ENCODE peak calls at places on chromosome 13, in six cellular contexts. K is H1, C is sigmoid colon, N is HCT116, Z is stomach, O is spleen. G is an unnamed sample.

GRCh38 chr13:25980255-25980654 is 71.6 kb downstream of the SHISA2 start:
- DNase-seq in N (peak), O (no peak), Z (no peak), K (peak), C (no peak), G (no peak)

GRCh38 chr13:93151277-93151676 is 75.3 kb upstream of the GPC6 start:
- DNase-seq in K (no peak), Z (no peak), N (no peak), C (no peak), O (no peak), G (no peak)

GRCh38 chr13:50409186-50409585 is 393.9 kb downstream of the KCNRG start:
- DNase-seq in C (no peak), O (no peak), K (no peak), N (no peak), Z (no peak), G (no peak)

GRCh38 chr13:109249780-109250528 is 536.4 kb downstream of the IRS2 start:
- DNase-seq in K (no peak), N (peak), C (no peak), Z (no peak), O (no peak), G (no peak)

GRCh38 chr13:59680429-59681024 is 483.2 kb downstream of the DIAPH3 start:
- DNase-seq in K (no peak), Z (no peak), C (no peak), O (no peak), N (peak), G (no peak)

GRCh38 chr13:109784590-109785140 is 1.7 kb downstream of the IRS2 start:
- DNase-seq in C (peak), O (peak), K (no peak), Z (peak), N (no peak), G (peak)

GRCh38 chr13:40220299-40220935 is 446.0 kb downstream of the FOXO1 start:
- DNase-seq in N (no peak), C (no peak), K (no peak), O (no peak), Z (no peak), G (no peak)

GRCh38 chr13:87259479-87260083 is 411.6 kb upstream of the SLITRK5 start:
- DNase-seq in Z (no peak), O (no peak), K (no peak), C (no peak), N (peak), G (no peak)

GRCh38 chr13:92842145-92842544 is 384.5 kb upstream of the GPC6 start:
- DNase-seq in O (no peak), C (no peak), K (no peak), N (no peak), Z (no peak), G (no peak)

GRCh38 chr13:36282818-36283432 is 14.7 kb downstream of the CCDC169 start:
- DNase-seq in K (no peak), N (peak), Z (no peak), C (no peak), O (no peak), G (no peak)

GRCh38 chr13:74820809-74821208 is 661.2 kb downstream of the TBC1D4 start:
- DNase-seq in O (no peak), K (no peak), C (no peak), N (no peak), Z (no peak), G (no peak)

GRCh38 chr13:26663801-26664200 is 96.8 kb downstream of the GPR12 start:
- DNase-seq in O (no peak), N (no peak), K (no peak), Z (no peak), C (no peak), G (no peak)

GRCh38 chr13:108961542-108962125 is 332.2 kb downstream of the MYO16 start:
- DNase-seq in O (no peak), Z (no peak), N (peak), C (no peak), K (no peak), G (no peak)

GRCh38 chr13:113531041-113531873 is 40.7 kb upstream of the DCUN1D2 start:
- DNase-seq in Z (no peak), O (peak), C (peak), N (no peak), K (no peak), G (no peak)

GRCh38 chr13:35014606-35015005 is 72.5 kb downstream of the NBEA start:
- DNase-seq in K (no peak), Z (no peak), N (no peak), O (peak), C (no peak), G (no peak)

GRCh38 chr13:60696602-60697001 is 299.6 kb downstream of the TDRD3 start:
- DNase-seq in K (no peak), N (no peak), O (no peak), C (no peak), Z (no peak), G (no peak)

GRCh38 chr13:40932252-40932651 is 86.9 kb downstream of the ELF1 start:
- DNase-seq in C (no peak), K (no peak), Z (no peak), O (no peak), N (no peak), G (no peak)

GRCh38 chr13:29578300-29579048 is 17.0 kb downstream of the SLC7A1 start:
- DNase-seq in Z (no peak), N (no peak), C (no peak), O (no peak), K (no peak), G (no peak)

GRCh38 chr13:32255744-32256120 is 59.4 kb downstream of the ZAR1L start:
- DNase-seq in Z (no peak), C (no peak), K (no peak), O (no peak), N (no peak), G (no peak)

GRCh38 chr13:31048521-31048920 is 113.2 kb downstream of the HSPH1 start:
- DNase-seq in O (no peak), K (no peak), N (no peak), C (no peak), Z (no peak), G (no peak)

GRCh38 chr13:74920945-74921725 is 560.8 kb downstream of the TBC1D4 start:
- DNase-seq in Z (no peak), C (no peak), N (no peak), K (no peak), O (no peak), G (no peak)

DNA sequence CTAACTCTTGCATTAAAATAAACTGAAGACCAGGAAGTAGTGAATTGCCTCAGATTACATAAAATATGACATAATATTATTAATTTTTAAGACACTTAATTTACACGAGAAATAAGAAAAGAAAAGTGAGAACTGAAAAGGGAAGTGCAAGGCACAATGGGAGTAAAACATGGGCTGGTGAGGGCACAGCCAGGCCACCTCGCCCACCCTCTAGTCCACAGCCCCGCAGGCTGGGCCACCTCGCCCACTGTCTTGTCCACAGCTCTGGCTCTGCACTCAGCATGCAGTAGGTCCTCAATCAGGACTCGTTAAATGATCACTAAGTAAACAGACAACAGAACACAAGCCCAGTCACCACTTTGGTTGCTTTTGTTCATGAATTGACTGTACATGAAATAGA is 67.8 kb upstream of the ARHGEF7 start:
- DNase-seq in Z (no peak), C (no peak), O (no peak), K (no peak), N (no peak), G (no peak)
- H3K27ac ChIP-seq in Z (no peak), C (no peak), O (no peak), K (no peak), N (no peak), G (no peak)

DNA sequence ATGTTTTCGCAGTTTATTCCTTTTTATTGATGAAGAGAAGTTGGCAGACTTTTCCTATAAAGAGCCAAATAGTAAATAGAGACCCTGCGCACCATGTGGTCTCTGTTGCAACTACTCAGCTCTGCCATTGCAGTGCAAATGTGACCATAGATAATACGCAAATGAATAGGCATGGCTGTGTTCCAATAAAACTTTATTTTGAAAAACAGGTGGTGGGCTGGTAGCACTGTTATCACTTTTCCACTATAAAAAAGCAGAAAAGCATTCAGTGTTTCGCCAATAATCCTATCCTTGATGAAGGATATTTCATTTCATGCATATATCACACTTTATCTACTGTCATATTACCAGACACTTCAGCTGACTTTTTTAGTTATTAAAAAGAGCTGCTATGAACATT is 95.0 kb downstream of the DNAJC3 start:
- DNase-seq in N (no peak), Z (no peak), C (no peak), K (no peak), O (no peak), G (no peak)
- TF ChIP-seq POLR2AphosphoS5 in N (no peak), Z (no peak), C (no peak), K (no peak), O (no peak), G (no peak)

DNA sequence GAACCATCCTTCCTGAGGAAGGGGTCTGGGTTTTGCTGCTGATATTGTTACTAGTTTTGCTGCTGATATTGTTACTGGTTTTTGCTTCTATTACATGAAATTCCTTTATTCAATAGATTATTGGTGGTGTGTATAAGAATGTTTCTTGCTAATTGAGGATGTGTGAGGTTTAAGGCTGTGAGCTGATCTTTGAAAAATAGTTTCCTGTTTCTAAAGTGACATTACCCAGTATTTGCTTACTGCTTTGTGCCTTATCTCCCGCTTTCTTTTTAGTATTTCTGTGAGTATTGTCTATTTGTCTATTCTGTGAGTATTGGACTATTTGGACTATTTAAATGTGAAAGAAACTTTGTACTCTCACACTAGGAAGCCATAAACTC is 38.2 kb upstream of the C1QTNF9 start:
- DNase-seq in C (no peak), O (no peak), K (no peak), N (no peak), Z (no peak), G (no peak)
- H3K27ac ChIP-seq in C (peak), O (peak), K (no peak), N (no peak), Z (peak), G (peak)

GRCh38 chr13:99575376-99575775 is 74.1 kb downstream of the TM9SF2 start:
- DNase-seq in O (no peak), Z (no peak), N (no peak), C (no peak), K (no peak), G (no peak)
- TF ChIP-seq POLR2AphosphoS5 in O (no peak), Z (no peak), N (no peak), C (no peak), K (no peak), G (no peak)

GRCh38 chr13:37869756-37870488 is at the start of gene TRPC4:
- DNase-seq in C (peak), Z (peak), K (no peak), O (peak), N (no peak), G (peak)
- H3K27ac ChIP-seq in C (peak), Z (peak), K (peak), O (no peak), N (no peak), G (peak)

GRCh38 chr13:97275775-97276501 is 53.8 kb downstream of the MBNL2 start:
- DNase-seq in O (no peak), N (no peak), Z (no peak), C (no peak), K (no peak), G (no peak)

GRCh38 chr13:97274782-97275252 is 52.7 kb downstream of the MBNL2 start:
- DNase-seq in O (no peak), Z (no peak), C (no peak), N (no peak), K (no peak), G (no peak)

GRCh38 chr13:97273341-97273831 is 51.3 kb downstream of the MBNL2 start:
- DNase-seq in C (no peak), N (no peak), O (no peak), Z (no peak), K (no peak), G (no peak)

GRCh38 chr13:97276862-97277269 is 54.7 kb downstream of the MBNL2 start:
- DNase-seq in Z (no peak), O (no peak), N (no peak), K (no peak), C (no peak), G (no peak)

GRCh38 chr13:97275265-97275664 is 53.1 kb downstream of the MBNL2 start:
- DNase-seq in O (no peak), Z (no peak), K (no peak), C (no peak), N (no peak), G (no peak)
- TF ChIP-seq POLR2AphosphoS5 in O (no peak), Z (no peak), K (no peak), C (peak), N (no peak), G (no peak)

DNA sequence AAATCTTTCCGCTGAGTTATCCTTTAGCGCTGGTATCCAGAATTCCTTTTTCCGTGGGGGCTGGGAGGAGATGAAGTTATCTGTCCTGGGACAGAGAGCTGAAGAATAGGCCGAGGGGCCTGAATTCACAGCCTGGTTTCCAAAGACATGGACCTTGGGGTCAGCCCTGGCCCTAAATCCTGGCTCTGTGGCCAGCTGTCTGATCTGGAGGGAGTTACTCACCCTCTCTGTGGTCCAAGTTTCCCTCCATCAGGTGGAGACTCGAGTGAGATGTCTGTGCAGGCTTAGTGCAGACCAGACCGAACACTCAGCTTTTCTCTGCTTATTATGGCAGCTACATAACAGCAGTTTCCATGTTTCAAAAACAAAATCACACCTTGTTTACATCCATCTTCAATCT is 59.6 kb downstream of the CDADC1 start:
- DNase-seq in Z (no peak), K (no peak), O (no peak), C (peak), N (no peak), G (no peak)
- H3K27ac ChIP-seq in Z (peak), K (no peak), O (no peak), C (peak), N (no peak), G (peak)

GRCh38 chr13:97221989-97222700 is at the start of gene MBNL2:
- DNase-seq in Z (peak), N (peak), O (peak), C (peak), K (peak), G (peak)
- TF ChIP-seq POLR2AphosphoS5 in Z (peak), N (peak), O (peak), C (peak), K (no peak), G (peak)

G was measured in transverse colon.